ENCODE peak calls at places on chromosomes 4 and X, in four cellular contexts. G, K, X and R are unnamed samples.

GRCh38 chr4:88008624-88009235 is 1.3 kb downstream of the PKD2 start:
- DNase-seq in G (no peak), K (peak; percentile 36), X (peak; percentile 37), R (no peak)

GRCh38 chr4:48342559-48342878 is 1.2 kb downstream of the SLAIN2 start:
- DNase-seq in G (no peak), K (no peak), X (no peak), R (no peak)

GRCh38 chrX:68889244-68889643 is 60.4 kb downstream of the EFNB1 start:
- DNase-seq in G (no peak), K (no peak), X (no peak), R (no peak)

GRCh38 chr4:1247811-1248261 is 1.1 kb downstream of the CTBP1 start:
- DNase-seq in G (no peak), K (no peak), X (no peak), R (peak; percentile 68)

GRCh38 chr4:3407930-3408792 is 33.6 kb upstream of the HGFAC start:
- DNase-seq in G (peak; percentile 6), K (no peak), X (no peak), R (no peak)

GRCh38 chr4:153082322-153083301 is 121.6 kb upstream of the TRIM2 start:
- DNase-seq in G (no peak), K (no peak), X (no peak), R (no peak)

GRCh38 chr4:181827246-181827645 is 416.0 kb upstream of the TENM3 start:
- DNase-seq in G (no peak), K (no peak), X (no peak), R (no peak)

GRCh38 chrX:103878466-103879151 is 46.6 kb upstream of the RAB9B start:
- DNase-seq in G (peak; percentile 27), K (peak; percentile 35), X (peak; percentile 30), R (no peak)

GRCh38 chr4:114052227-114052626 is 72.8 kb upstream of the ARSJ start:
- DNase-seq in G (peak; percentile 17), K (no peak), X (no peak), R (no peak)

GRCh38 chr4:4533461-4534169 is 8.2 kb downstream of the STX18 start:
- DNase-seq in G (no peak), K (no peak), X (no peak), R (no peak)

GRCh38 chr4:93828830-93829530 is 427 bp downstream of the ATOH1 start:
- DNase-seq in G (peak; percentile 43), K (peak; percentile 23), X (no peak), R (peak; percentile 77)

GRCh38 chr4:73740353-73740778 is at the start of gene CXCL8:
- DNase-seq in G (no peak), K (peak; percentile 33), X (peak; percentile 94), R (no peak)

GRCh38 chrX:107526141-107526540 is 76.7 kb downstream of the FRMPD3 start:
- DNase-seq in G (no peak), K (no peak), X (no peak), R (no peak)

GRCh38 chr4:71980976-71981375 is 50.8 kb upstream of the NPFFR2 start:
- DNase-seq in G (no peak), K (no peak), X (no peak), R (no peak)

GRCh38 chr4:150235795-150236385 is 157.6 kb downstream of the DCLK2 start:
- DNase-seq in G (no peak), K (no peak), X (peak; percentile 72), R (no peak)

GRCh38 chr4:147846318-147847135 is 114.6 kb downstream of the ARHGAP10 start:
- DNase-seq in G (no peak), K (no peak), X (no peak), R (no peak)

GRCh38 chr4:123397276-123398150 is 918 bp downstream of the SPRY1 start:
- DNase-seq in G (peak; percentile 51), K (peak; percentile 51), X (no peak), R (peak; percentile 83)

GRCh38 chr4:141922224-141922623 is 285.8 kb downstream of the IL15 start:
- DNase-seq in G (no peak), K (no peak), X (no peak), R (no peak)